ENCODE peak calls at places on chromosome X, in five cellular contexts. I is endothelial cell, V is NCI-H345, W is GM10248, Y is breast epithelium. Z is an unnamed sample.

GRCh38 chrX:107507093-107507743 is 57.8 kb downstream of the FRMPD3 start:
- DNase-seq in I (no peak), V (no peak), W (no peak), Y (no peak), Z (no peak)

GRCh38 chrX:20197641-20198210 is 56.1 kb upstream of the EIF1AX start:
- DNase-seq in I (no peak), V (no peak), W (no peak), Y (no peak), Z (no peak)

GRCh38 chrX:107715331-107716044 is 60.1 kb downstream of the TSC22D3 start:
- DNase-seq in I (no peak), V (no peak), W (no peak), Y (no peak), Z (no peak)

GRCh38 chrX:101550362-101550761 is at the start of gene ARMCX1:
- DNase-seq in I (peak), V (no peak), W (no peak), Y (peak), Z (no peak)

GRCh38 chrX:43557792-43558191 is 98.3 kb upstream of the MAOA start:
- DNase-seq in I (peak), V (peak), W (peak), Y (peak), Z (peak)

GRCh38 chrX:150282953-150283352 is 80.2 kb upstream of the MAMLD1 start:
- DNase-seq in I (no peak), V (no peak), W (no peak), Y (no peak), Z (no peak)

GRCh38 chrX:66074920-66075879 is 35.3 kb upstream of the VSIG4 start:
- DNase-seq in I (no peak), V (no peak), W (no peak), Y (no peak), Z (no peak)

GRCh38 chrX:37818031-37818430 is 29.3 kb downstream of the DYNLT3 start:
- DNase-seq in I (no peak), V (no peak), W (peak), Y (no peak), Z (peak)

GRCh38 chrX:11478971-11479370 is 185.8 kb downstream of the AMELX start:
- DNase-seq in I (no peak), V (no peak), W (no peak), Y (no peak), Z (no peak)

GRCh38 chrX:140439455-140439854 is 65.4 kb downstream of the SOX3 start:
- DNase-seq in I (peak), V (peak), W (no peak), Y (no peak), Z (no peak)

GRCh38 chrX:79413009-79413408 is 45.9 kb upstream of the ITM2A start:
- DNase-seq in I (no peak), V (no peak), W (peak), Y (no peak), Z (no peak)

GRCh38 chrX:81120270-81120935 is 81.3 kb downstream of the HMGN5 start:
- DNase-seq in I (no peak), V (no peak), W (no peak), Y (no peak), Z (no peak)

GRCh38 chrX:25737540-25737939 is 400.6 kb upstream of the MAGEB18 start:
- DNase-seq in I (no peak), V (no peak), W (no peak), Y (no peak), Z (no peak)

GRCh38 chrX:53930513-53931380 is 113.5 kb downstream of the PHF8 start:
- DNase-seq in I (no peak), V (no peak), W (no peak), Y (no peak), Z (no peak)

GRCh38 chrX:115696039-115696438 is 135.1 kb downstream of the PLS3 start:
- DNase-seq in I (no peak), V (no peak), W (no peak), Y (no peak), Z (no peak)

GRCh38 chrX:11351375-11352295 is 58.4 kb downstream of the AMELX start:
- DNase-seq in I (no peak), V (no peak), W (no peak), Y (no peak), Z (no peak)

GRCh38 chrX:35626124-35626523 is 172.0 kb upstream of the MAGEB16 start:
- DNase-seq in I (no peak), V (no peak), W (no peak), Y (no peak), Z (no peak)

GRCh38 chrX:119503484-119503861 is 35.2 kb downstream of the SLC25A5 start:
- DNase-seq in I (no peak), V (no peak), W (no peak), Y (peak), Z (no peak)

GRCh38 chrX:69109706-69110635 is 55.3 kb downstream of the PJA1 start:
- DNase-seq in I (no peak), V (no peak), W (no peak), Y (peak), Z (no peak)

GRCh38 chrX:23803931-23804381 is 21.0 kb downstream of the SAT1 start:
- DNase-seq in I (no peak), V (no peak), W (no peak), Y (no peak), Z (no peak)

GRCh38 chrX:29044802-29045201 is 457.6 kb downstream of the IL1RAPL1 start:
- DNase-seq in I (no peak), V (no peak), W (no peak), Y (no peak), Z (no peak)

Z was measured in NCI-H2171 treated with DMSO at 0.1 percent for 48 hours.